ENCODE peak calls at places on chromosomes 7 and 10, in ten cellular contexts. One of them, this sample, is unnamed. For H3K27me3 and H3K36me3, the result is how much of the 10 kb centered on the place peaks cover.

GRCh38 chr10:32960022-32960421 is 2.0 kb upstream of the ITGB1 start:
- DNase-seq in upper lobe of right lung: no peak
- DNase-seq in mammary epithelial cell: peak
- DNase-seq in SK-N-SH: no peak
- DNase-seq in suprapubic skin: no peak
- DNase-seq in adrenal gland: no peak
- DNase-seq in pancreas: no peak
- DNase-seq in GM06990: no peak
- DNase-seq in right lobe of liver: no peak
- DNase-seq in BE2C: no peak
- DNase-seq in this sample: no peak

GRCh38 chr10:50325449-50326188 is 74.3 kb upstream of the ASAH2 start:
- DNase-seq in upper lobe of right lung: peak
- DNase-seq in mammary epithelial cell: peak
- DNase-seq in SK-N-SH: no peak
- DNase-seq in suprapubic skin: peak
- DNase-seq in adrenal gland: peak
- DNase-seq in pancreas: no peak
- DNase-seq in GM06990: peak
- DNase-seq in right lobe of liver: no peak
- DNase-seq in BE2C: no peak
- DNase-seq in this sample: peak

GRCh38 chr7:27170936-27171635 is 3.0 kb downstream of the HOXA10 start:
- DNase-seq in upper lobe of right lung: peak
- DNase-seq in mammary epithelial cell: no peak
- DNase-seq in SK-N-SH: no peak
- DNase-seq in suprapubic skin: peak
- DNase-seq in adrenal gland: no peak
- DNase-seq in pancreas: peak
- DNase-seq in GM06990: no peak
- DNase-seq in right lobe of liver: peak
- DNase-seq in BE2C: peak
- DNase-seq in this sample: no peak

GRCh38 chr7:107958764-107959526 is 44.0 kb downstream of the LAMB1 start:
- DNase-seq in upper lobe of right lung: no peak
- DNase-seq in mammary epithelial cell: peak
- DNase-seq in SK-N-SH: no peak
- DNase-seq in suprapubic skin: no peak
- DNase-seq in adrenal gland: peak
- DNase-seq in pancreas: no peak
- DNase-seq in GM06990: no peak
- DNase-seq in right lobe of liver: no peak
- DNase-seq in BE2C: no peak
- DNase-seq in this sample: no peak

GRCh38 chr10:93294004-93294403 is 188.1 kb downstream of the MYOF start:
- DNase-seq in upper lobe of right lung: no peak
- DNase-seq in mammary epithelial cell: peak
- DNase-seq in SK-N-SH: no peak
- DNase-seq in suprapubic skin: no peak
- DNase-seq in adrenal gland: peak
- DNase-seq in pancreas: no peak
- DNase-seq in GM06990: no peak
- DNase-seq in right lobe of liver: no peak
- DNase-seq in BE2C: no peak
- DNase-seq in this sample: no peak

GRCh38 chr7:23353172-23353571 is 54.0 kb downstream of the MALSU1 start:
- DNase-seq in upper lobe of right lung: no peak
- DNase-seq in mammary epithelial cell: no peak
- DNase-seq in SK-N-SH: no peak
- DNase-seq in suprapubic skin: no peak
- DNase-seq in adrenal gland: no peak
- DNase-seq in pancreas: no peak
- DNase-seq in GM06990: peak
- DNase-seq in right lobe of liver: no peak
- DNase-seq in BE2C: peak
- DNase-seq in this sample: no peak

GRCh38 chr10:83515001-83515400 is 624.3 kb upstream of the GHITM start:
- DNase-seq in upper lobe of right lung: no peak
- DNase-seq in mammary epithelial cell: no peak
- DNase-seq in SK-N-SH: no peak
- DNase-seq in suprapubic skin: no peak
- DNase-seq in adrenal gland: no peak
- DNase-seq in pancreas: no peak
- DNase-seq in GM06990: no peak
- DNase-seq in right lobe of liver: no peak
- DNase-seq in BE2C: no peak
- DNase-seq in this sample: no peak

GRCh38 chr10:80464557-80465466 is 10.7 kb downstream of the TSPAN14 start:
- DNase-seq in upper lobe of right lung: no peak
- DNase-seq in mammary epithelial cell: no peak
- DNase-seq in SK-N-SH: peak
- DNase-seq in suprapubic skin: no peak
- DNase-seq in adrenal gland: no peak
- DNase-seq in pancreas: peak
- DNase-seq in GM06990: no peak
- DNase-seq in right lobe of liver: no peak
- DNase-seq in BE2C: no peak
- DNase-seq in this sample: no peak

GRCh38 chr7:147400221-147400689 is 1190.3 kb upstream of the C7orf33 start:
- DNase-seq in upper lobe of right lung: no peak
- DNase-seq in mammary epithelial cell: no peak
- DNase-seq in SK-N-SH: no peak
- DNase-seq in suprapubic skin: no peak
- DNase-seq in adrenal gland: no peak
- DNase-seq in pancreas: no peak
- DNase-seq in GM06990: no peak
- DNase-seq in right lobe of liver: no peak
- DNase-seq in BE2C: no peak
- DNase-seq in this sample: no peak

GRCh38 chr10:129949411-129950335 is 14.4 kb downstream of the EBF3 start:
- DNase-seq in upper lobe of right lung: no peak
- DNase-seq in mammary epithelial cell: no peak
- DNase-seq in SK-N-SH: peak
- DNase-seq in suprapubic skin: no peak
- DNase-seq in adrenal gland: no peak
- DNase-seq in pancreas: no peak
- DNase-seq in GM06990: no peak
- DNase-seq in right lobe of liver: no peak
- DNase-seq in BE2C: peak
- DNase-seq in this sample: no peak

GRCh38 chr10:50988792-50989191 is 85.5 kb upstream of the PRKG1 start:
- DNase-seq in upper lobe of right lung: no peak
- DNase-seq in mammary epithelial cell: no peak
- DNase-seq in SK-N-SH: peak
- DNase-seq in suprapubic skin: no peak
- DNase-seq in adrenal gland: no peak
- DNase-seq in pancreas: no peak
- DNase-seq in GM06990: no peak
- DNase-seq in right lobe of liver: no peak
- DNase-seq in BE2C: no peak
- DNase-seq in this sample: no peak

GRCh38 chr7:131897016-131897789 is 340.8 kb upstream of the PODXL start:
- DNase-seq in upper lobe of right lung: no peak
- DNase-seq in mammary epithelial cell: peak
- DNase-seq in SK-N-SH: peak
- DNase-seq in suprapubic skin: no peak
- DNase-seq in adrenal gland: no peak
- DNase-seq in pancreas: no peak
- DNase-seq in GM06990: no peak
- DNase-seq in right lobe of liver: no peak
- DNase-seq in BE2C: no peak
- DNase-seq in this sample: no peak

GRCh38 chr7:81094952-81095351 is 176.1 kb upstream of the SEMA3C start:
- DNase-seq in upper lobe of right lung: no peak
- DNase-seq in mammary epithelial cell: no peak
- DNase-seq in SK-N-SH: no peak
- DNase-seq in suprapubic skin: no peak
- DNase-seq in adrenal gland: no peak
- DNase-seq in pancreas: no peak
- DNase-seq in GM06990: no peak
- DNase-seq in right lobe of liver: no peak
- DNase-seq in BE2C: no peak
- DNase-seq in this sample: no peak

GRCh38 chr7:55431898-55432297 is 66.8 kb downstream of the LANCL2 start:
- DNase-seq in upper lobe of right lung: no peak
- DNase-seq in mammary epithelial cell: no peak
- DNase-seq in SK-N-SH: no peak
- DNase-seq in suprapubic skin: no peak
- DNase-seq in adrenal gland: no peak
- DNase-seq in pancreas: no peak
- DNase-seq in GM06990: no peak
- DNase-seq in right lobe of liver: no peak
- DNase-seq in BE2C: no peak
- DNase-seq in this sample: no peak

GRCh38 chr7:55435466-55435865 is 70.3 kb downstream of the LANCL2 start:
- DNase-seq in upper lobe of right lung: no peak
- DNase-seq in mammary epithelial cell: no peak
- DNase-seq in SK-N-SH: no peak
- DNase-seq in suprapubic skin: no peak
- DNase-seq in adrenal gland: no peak
- DNase-seq in pancreas: no peak
- DNase-seq in GM06990: no peak
- DNase-seq in right lobe of liver: no peak
- DNase-seq in BE2C: peak
- DNase-seq in this sample: no peak

GRCh38 chr7:55429835-55430499 is 64.8 kb downstream of the LANCL2 start:
- DNase-seq in upper lobe of right lung: no peak
- DNase-seq in mammary epithelial cell: no peak
- DNase-seq in SK-N-SH: no peak
- DNase-seq in suprapubic skin: no peak
- DNase-seq in adrenal gland: no peak
- DNase-seq in pancreas: no peak
- DNase-seq in GM06990: no peak
- DNase-seq in right lobe of liver: no peak
- DNase-seq in BE2C: no peak
- DNase-seq in this sample: no peak

GRCh38 chr7:55432506-55432905 is 67.4 kb downstream of the LANCL2 start:
- DNase-seq in upper lobe of right lung: no peak
- DNase-seq in mammary epithelial cell: no peak
- DNase-seq in SK-N-SH: no peak
- DNase-seq in suprapubic skin: no peak
- DNase-seq in adrenal gland: no peak
- DNase-seq in pancreas: no peak
- DNase-seq in GM06990: no peak
- DNase-seq in right lobe of liver: no peak
- DNase-seq in BE2C: no peak
- DNase-seq in this sample: no peak

GRCh38 chr7:55432937-55433784 is 68.0 kb downstream of the LANCL2 start:
- DNase-seq in upper lobe of right lung: no peak
- DNase-seq in mammary epithelial cell: peak
- DNase-seq in SK-N-SH: peak
- DNase-seq in suprapubic skin: no peak
- DNase-seq in adrenal gland: peak
- DNase-seq in pancreas: no peak
- DNase-seq in GM06990: no peak
- DNase-seq in right lobe of liver: no peak
- DNase-seq in BE2C: peak
- DNase-seq in this sample: no peak
- TF ChIP-seq CTCF in upper lobe of right lung: peak
- TF ChIP-seq CTCF in mammary epithelial cell: peak
- TF ChIP-seq CTCF in SK-N-SH: peak
- TF ChIP-seq CTCF in suprapubic skin: no peak
- TF ChIP-seq CTCF in adrenal gland: peak
- TF ChIP-seq CTCF in pancreas: no peak
- TF ChIP-seq CTCF in GM06990: peak
- TF ChIP-seq CTCF in right lobe of liver: peak
- TF ChIP-seq CTCF in BE2C: peak
- TF ChIP-seq CTCF in this sample: peak

GRCh38 chr10:101773923-101774588 is 1.9 kb downstream of the FGF8 start:
- DNase-seq in upper lobe of right lung: no peak
- DNase-seq in mammary epithelial cell: no peak
- DNase-seq in SK-N-SH: peak
- DNase-seq in suprapubic skin: no peak
- DNase-seq in adrenal gland: no peak
- DNase-seq in pancreas: no peak
- DNase-seq in GM06990: no peak
- DNase-seq in right lobe of liver: no peak
- DNase-seq in BE2C: no peak
- DNase-seq in this sample: no peak
- H3K27me3 ChIP-seq in upper lobe of right lung: half or more
- H3K27me3 ChIP-seq in mammary epithelial cell: under half
- H3K27me3 ChIP-seq in SK-N-SH: under half
- H3K27me3 ChIP-seq in suprapubic skin: half or more
- H3K27me3 ChIP-seq in adrenal gland: half or more
- H3K27me3 ChIP-seq in pancreas: under half
- H3K27me3 ChIP-seq in GM06990: under half
- H3K27me3 ChIP-seq in right lobe of liver: under half
- H3K27me3 ChIP-seq in BE2C: under half
- H3K27me3 ChIP-seq in this sample: half or more

GRCh38 chr7:44469461-44469860 is 21.0 kb downstream of the NUDCD3 start:
- DNase-seq in upper lobe of right lung: no peak
- DNase-seq in mammary epithelial cell: no peak
- DNase-seq in SK-N-SH: no peak
- DNase-seq in suprapubic skin: no peak
- DNase-seq in adrenal gland: no peak
- DNase-seq in pancreas: no peak
- DNase-seq in GM06990: no peak
- DNase-seq in right lobe of liver: no peak
- DNase-seq in BE2C: no peak
- DNase-seq in this sample: no peak
- H3K36me3 ChIP-seq in upper lobe of right lung: under half
- H3K36me3 ChIP-seq in mammary epithelial cell: under half
- H3K36me3 ChIP-seq in SK-N-SH: half or more
- H3K36me3 ChIP-seq in suprapubic skin: under half
- H3K36me3 ChIP-seq in adrenal gland: under half
- H3K36me3 ChIP-seq in pancreas: under half
- H3K36me3 ChIP-seq in GM06990: under half
- H3K36me3 ChIP-seq in right lobe of liver: under half
- H3K36me3 ChIP-seq in BE2C: under half
- H3K36me3 ChIP-seq in this sample: half or more

GRCh38 chr7:47791682-47792081 is 156.6 kb downstream of the PKD1L1 start:
- DNase-seq in upper lobe of right lung: no peak
- DNase-seq in mammary epithelial cell: no peak
- DNase-seq in SK-N-SH: no peak
- DNase-seq in suprapubic skin: no peak
- DNase-seq in adrenal gland: no peak
- DNase-seq in pancreas: no peak
- DNase-seq in GM06990: no peak
- DNase-seq in right lobe of liver: no peak
- DNase-seq in BE2C: no peak
- DNase-seq in this sample: no peak

GRCh38 chr7:47794016-47794415 is 154.2 kb downstream of the PKD1L1 start:
- DNase-seq in upper lobe of right lung: no peak
- DNase-seq in mammary epithelial cell: no peak
- DNase-seq in SK-N-SH: no peak
- DNase-seq in suprapubic skin: no peak
- DNase-seq in adrenal gland: peak
- DNase-seq in pancreas: no peak
- DNase-seq in GM06990: no peak
- DNase-seq in right lobe of liver: no peak
- DNase-seq in BE2C: no peak
- DNase-seq in this sample: no peak

GRCh38 chr7:47796347-47796746 is 151.9 kb downstream of the PKD1L1 start:
- DNase-seq in upper lobe of right lung: no peak
- DNase-seq in mammary epithelial cell: no peak
- DNase-seq in SK-N-SH: no peak
- DNase-seq in suprapubic skin: no peak
- DNase-seq in adrenal gland: no peak
- DNase-seq in pancreas: no peak
- DNase-seq in GM06990: no peak
- DNase-seq in right lobe of liver: no peak
- DNase-seq in BE2C: no peak
- DNase-seq in this sample: no peak

GRCh38 chr7:47795631-47796030 is 152.6 kb downstream of the PKD1L1 start:
- DNase-seq in upper lobe of right lung: no peak
- DNase-seq in mammary epithelial cell: no peak
- DNase-seq in SK-N-SH: no peak
- DNase-seq in suprapubic skin: no peak
- DNase-seq in adrenal gland: no peak
- DNase-seq in pancreas: no peak
- DNase-seq in GM06990: no peak
- DNase-seq in right lobe of liver: no peak
- DNase-seq in BE2C: no peak
- DNase-seq in this sample: no peak

GRCh38 chr7:47792521-47793121 is 155.6 kb downstream of the PKD1L1 start:
- DNase-seq in upper lobe of right lung: no peak
- DNase-seq in mammary epithelial cell: no peak
- DNase-seq in SK-N-SH: no peak
- DNase-seq in suprapubic skin: no peak
- DNase-seq in adrenal gland: no peak
- DNase-seq in pancreas: no peak
- DNase-seq in GM06990: no peak
- DNase-seq in right lobe of liver: no peak
- DNase-seq in BE2C: no peak
- DNase-seq in this sample: no peak
- TF ChIP-seq CTCF in upper lobe of right lung: peak
- TF ChIP-seq CTCF in mammary epithelial cell: peak
- TF ChIP-seq CTCF in SK-N-SH: peak
- TF ChIP-seq CTCF in suprapubic skin: no peak
- TF ChIP-seq CTCF in adrenal gland: peak
- TF ChIP-seq CTCF in pancreas: peak
- TF ChIP-seq CTCF in GM06990: peak
- TF ChIP-seq CTCF in right lobe of liver: peak
- TF ChIP-seq CTCF in BE2C: peak
- TF ChIP-seq CTCF in this sample: peak